ENCODE peak calls at places on chromosomes 4 and X, in six cellular contexts. C is mesendoderm, V is neuronal stem cell, Z is IMR-90, E is mesenchymal stem cell, B is H1. J is an unnamed sample.

GRCh38 chr4:13522282-13523104 is 21.8 kb downstream of the NKX3-2 start:
- DNase-seq in C (peak; percentile 34), V (no peak), Z (no peak), E (no peak), B (peak; percentile 82), J (no peak)

GRCh38 chr4:17557880-17558279 is 19.1 kb upstream of the LAP3 start:
- DNase-seq in C (no peak), V (no peak), Z (peak; percentile 52), E (no peak), B (no peak), J (no peak)

GRCh38 chr4:173040200-173040599 is 128.4 kb upstream of the GALNT7 start:
- DNase-seq in C (peak; percentile 6), V (no peak), Z (peak; percentile 4), E (peak; percentile 15), B (no peak), J (no peak)

GRCh38 chr4:30903493-30903892 is 183.3 kb downstream of the PCDH7 start:
- DNase-seq in C (no peak), V (no peak), Z (peak; percentile 74), E (peak; percentile 44), B (no peak), J (peak; percentile 17)

GRCh38 chrX:40325161-40325560 is 227.4 kb upstream of the BCOR start:
- DNase-seq in C (no peak), V (no peak), Z (no peak), E (no peak), B (no peak), J (peak; percentile 51)

GRCh38 chr4:78477276-78477675 is 74.3 kb upstream of the ANXA3 start:
- DNase-seq in C (no peak), V (no peak), Z (peak; percentile 60), E (peak; percentile 35), B (no peak), J (no peak)

GRCh38 chr4:42710329-42710728 is 53.4 kb upstream of the ATP8A1 start:
- DNase-seq in C (no peak), V (no peak), Z (no peak), E (no peak), B (no peak), J (no peak)

GRCh38 chr4:808860-809570 is 16.9 kb downstream of the CPLX1 start:
- DNase-seq in C (no peak), V (no peak), Z (no peak), E (no peak), B (no peak), J (no peak)

GRCh38 chr4:141133146-141134006 is at the start of gene RNF150:
- DNase-seq in C (peak; percentile 96), V (peak; percentile 84), Z (peak; percentile 92), E (peak; percentile 93), B (peak; percentile 84), J (peak; percentile 49)

GRCh38 chr4:184384056-184384809 is 90.1 kb downstream of the IRF2 start:
- DNase-seq in C (no peak), V (no peak), Z (peak; percentile 96), E (peak; percentile 94), B (no peak), J (no peak)

GRCh38 chrX:111854778-111855490 is 21.0 kb upstream of the TRPC5OS start:
- DNase-seq in C (peak; percentile 63), V (no peak), Z (peak; percentile 11), E (peak; percentile 9), B (no peak), J (no peak)

DNA sequence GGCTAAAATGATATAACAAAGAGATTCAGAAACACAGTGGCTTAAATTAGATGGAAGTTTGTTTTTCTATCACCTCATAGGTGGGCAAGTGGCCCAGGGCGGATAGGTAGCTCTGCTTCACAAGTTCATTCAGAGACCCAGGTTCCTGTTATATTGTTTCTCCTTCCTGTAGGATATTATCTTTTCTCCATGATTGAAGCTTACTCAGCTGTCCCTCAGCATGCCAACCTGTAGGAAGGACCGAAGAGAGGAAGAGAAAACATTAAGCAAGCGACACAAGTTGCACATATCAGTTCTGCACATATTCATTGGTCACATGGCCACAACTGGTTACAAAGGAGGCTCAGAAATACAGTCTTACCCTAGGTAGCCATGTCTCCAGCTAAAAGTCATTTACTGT is 6.9 kb downstream of the KLHL5 start:
- DNase-seq in C (no peak), V (no peak), Z (no peak), E (no peak), B (no peak), J (peak; percentile 57)
- H2AK5ac ChIP-seq in C (no peak overlapping the region), V (no peak overlapping the region), Z (no peak overlapping the region), E (no peak overlapping the region), B (no peak overlapping the region), J (no peak overlapping the region)

GRCh38 chr4:40246547-40246900 is 49.7 kb downstream of the RHOH start:
- DNase-seq in C (no peak), V (no peak), Z (no peak), E (no peak), B (no peak), J (no peak)
- H3K4me1 ChIP-seq in C (no peaks in the 10 kb centered on the region), V (no peaks in the 10 kb centered on the region), Z (no peaks in the 10 kb centered on the region), E (no peaks in the 10 kb centered on the region), B (no peaks in the 10 kb centered on the region), J (peaks cover 11% of the 10 kb centered on the region)

DNA sequence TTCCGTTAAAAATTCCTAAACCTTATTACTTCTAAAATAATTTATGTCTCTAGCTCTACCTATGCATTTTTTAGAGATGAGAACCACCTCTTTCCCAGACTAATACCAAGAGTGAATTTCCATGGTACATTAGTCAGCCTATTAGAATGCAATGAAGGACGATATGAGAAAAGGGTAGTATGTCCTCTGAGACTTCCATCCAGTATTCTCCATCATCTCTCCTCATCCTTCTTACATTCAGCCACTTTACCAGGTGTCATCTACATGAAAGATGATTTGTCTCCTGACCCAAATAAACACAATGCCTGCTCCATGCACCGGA is 97.8 kb downstream of the MAB21L2 start:
- DNase-seq in C (no peak), V (no peak), Z (peak; percentile 8), E (no peak), B (no peak), J (no peak)
- H3K4me3 ChIP-seq in C (no peak overlapping the region), V (no peak overlapping the region), Z (no peak overlapping the region), E (peak overlapping the region; percentile 69), B (no peak overlapping the region), J (no peak overlapping the region)

DNA sequence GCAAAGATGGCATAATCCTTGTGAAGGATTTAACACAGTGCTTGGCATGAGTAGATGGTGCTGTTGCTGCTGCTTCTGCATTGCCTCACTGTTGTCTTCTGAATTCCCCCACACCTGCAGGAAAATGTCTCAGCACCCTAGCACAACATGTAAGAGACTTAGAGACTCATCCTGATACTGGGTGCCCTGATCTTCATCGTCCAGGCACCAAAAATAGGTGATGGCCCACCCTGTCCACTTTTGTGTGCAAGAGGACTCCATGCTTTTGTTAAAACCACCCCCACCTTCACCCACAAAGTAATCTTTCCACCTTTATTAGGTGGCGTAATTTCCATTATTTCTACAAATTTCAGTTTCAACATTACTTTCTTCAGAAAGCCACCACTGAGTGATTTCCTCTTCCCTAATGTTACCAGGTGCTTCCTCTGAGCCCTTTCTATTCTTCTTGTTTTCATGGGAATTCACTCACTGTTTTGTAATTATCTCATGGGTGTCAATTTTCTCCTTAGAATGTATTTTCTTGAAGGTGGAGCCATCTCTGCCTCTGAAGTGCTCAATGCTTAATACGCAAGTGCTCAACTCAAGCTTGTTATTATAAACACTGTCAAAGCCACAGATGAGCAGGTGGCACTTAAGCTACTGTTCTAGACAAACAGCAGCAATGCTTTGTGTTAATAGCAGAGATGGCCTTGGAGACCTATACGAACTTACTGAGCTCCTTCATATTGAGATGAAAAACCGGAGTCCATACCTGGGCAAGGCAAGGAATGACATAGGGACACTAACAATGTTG is 89.5 kb downstream of the HS3ST1 start:
- DNase-seq in C (no peak), V (no peak), Z (no peak), E (no peak), B (no peak), J (no peak)
- H2AK5ac ChIP-seq in C (no peak overlapping the region), V (no peak overlapping the region), Z (no peak overlapping the region), E (no peak overlapping the region), B (no peak overlapping the region), J (no peak overlapping the region)

GRCh38 chr4:169250796-169251195 is 20.0 kb downstream of the SH3RF1 start:
- DNase-seq in C (no peak), V (no peak), Z (no peak), E (no peak), B (no peak), J (no peak)
- H3K4me1 ChIP-seq in C (peaks cover 23% of the 10 kb centered on the region), V (peaks cover 34% of the 10 kb centered on the region), Z (peaks cover 22% of the 10 kb centered on the region), E (peaks cover 8% of the 10 kb centered on the region), B (peaks cover 20% of the 10 kb centered on the region), J (peaks cover 7% of the 10 kb centered on the region)